ENCODE peak calls at places on chromosomes 1 and 21, in four cellular contexts. Y is GM10248, T is Calu3, D is naive B cell. W is an unnamed sample.

GRCh38 chr21:44487831-44488230 is 32.5 kb downstream of the LRRC3 start:
- DNase-seq in Y (no peak), T (no peak), D (no peak), W (peak)

GRCh38 chr1:230867903-230868735 is at the start of gene C1orf198:
- DNase-seq in Y (peak), T (peak), D (peak), W (peak)

GRCh38 chr1:4825841-4826450 is 171.5 kb downstream of the AJAP1 start:
- DNase-seq in Y (peak), T (no peak), D (peak), W (peak)

GRCh38 chr1:208235356-208235982 is 8.7 kb downstream of the PLXNA2 start:
- DNase-seq in Y (no peak), T (no peak), D (no peak), W (no peak)

GRCh38 chr1:206021796-206022365 is 1.8 kb downstream of the CTSE start:
- DNase-seq in Y (no peak), T (peak), D (no peak), W (no peak)

GRCh38 chr1:172723251-172723650 is 64.3 kb downstream of the FASLG start:
- DNase-seq in Y (no peak), T (no peak), D (no peak), W (no peak)

GRCh38 chr1:243930822-243931671 is 81.0 kb upstream of the AKT3 start:
- DNase-seq in Y (no peak), T (no peak), D (no peak), W (no peak)

GRCh38 chr1:54474500-54475235 is 68.5 kb upstream of the SSBP3 start:
- DNase-seq in Y (no peak), T (no peak), D (peak), W (no peak)

GRCh38 chr1:97078847-97079246 is 357.3 kb downstream of the PTBP2 start:
- DNase-seq in Y (no peak), T (no peak), D (no peak), W (no peak)

GRCh38 chr21:14687277-14687642 is 141.1 kb upstream of the SAMSN1 start:
- DNase-seq in Y (peak), T (no peak), D (no peak), W (peak)

GRCh38 chr1:39620659-39621165 is 18.7 kb downstream of the HEYL start:
- DNase-seq in Y (no peak), T (no peak), D (no peak), W (no peak)

GRCh38 chr1:212956231-212956630 is 5.9 kb downstream of the VASH2 start:
- DNase-seq in Y (no peak), T (no peak), D (no peak), W (peak)

GRCh38 chr1:2471587-2472001 is 4.5 kb upstream of the PLCH2 start:
- DNase-seq in Y (no peak), T (no peak), D (no peak), W (no peak)

GRCh38 chr1:2635271-2636010 is 2.6 kb upstream of the MMEL1 start:
- DNase-seq in Y (peak), T (no peak), D (no peak), W (no peak)

GRCh38 chr1:78840447-78841251 is 165.9 kb downstream of the ADGRL4 start:
- DNase-seq in Y (no peak), T (no peak), D (no peak), W (no peak)

GRCh38 chr1:153509729-153510354 is 25.9 kb downstream of the S100A6 start:
- DNase-seq in Y (peak), T (peak), D (peak), W (peak)

GRCh38 chr1:32686387-32686786 is 16.2 kb downstream of the SYNC start:
- DNase-seq in Y (no peak), T (no peak), D (no peak), W (no peak)

GRCh38 chr1:20240012-20240411 is 50.7 kb upstream of the VWA5B1 start:
- DNase-seq in Y (no peak), T (no peak), D (no peak), W (no peak)

GRCh38 chr1:85734961-85735360 is 26.7 kb upstream of the ZNHIT6 start:
- DNase-seq in Y (no peak), T (peak), D (no peak), W (no peak)

GRCh38 chr1:44339731-44340130 is 15.3 kb downstream of the ERI3 start:
- DNase-seq in Y (no peak), T (no peak), D (no peak), W (no peak)

GRCh38 chr1:18725231-18725895 is 94.7 kb downstream of the PAX7 start:
- DNase-seq in Y (no peak), T (no peak), D (no peak), W (no peak)

GRCh38 chr1:48236716-48237470 is 14.4 kb downstream of the SLC5A9 start:
- DNase-seq in Y (peak), T (peak), D (peak), W (peak)

GRCh38 chr1:70941563-70941962 is 106.1 kb downstream of the PTGER3 start:
- DNase-seq in Y (no peak), T (no peak), D (no peak), W (no peak)

GRCh38 chr21:31425158-31425557 is 81.1 kb upstream of the TIAM1 start:
- DNase-seq in Y (no peak), T (no peak), D (no peak), W (no peak)

GRCh38 chr1:150065184-150065871 is 2.2 kb upstream of the VPS45 start:
- DNase-seq in Y (no peak), T (no peak), D (no peak), W (no peak)

W was measured in OCI-LY7.